ENCODE peak calls at places on chromosome 5, in four cellular contexts. T, C, B and O are unnamed samples.

GRCh38 chr5:176173647-176174046 is 64.6 kb upstream of the SIMC1 start:
- DNase-seq in T (no peak), C (no peak), B (peak), O (no peak)

GRCh38 chr5:66757219-66757833 is 161.1 kb downstream of the MAST4 start:
- DNase-seq in T (peak), C (peak), B (no peak), O (peak)

GRCh38 chr5:155906046-155906445 is 420.9 kb upstream of the SGCD start:
- DNase-seq in T (no peak), C (no peak), B (no peak), O (no peak)

GRCh38 chr5:81721049-81721448 is 29.8 kb downstream of the SSBP2 start:
- DNase-seq in T (no peak), C (no peak), B (no peak), O (no peak)

GRCh38 chr5:68239485-68239884 is 23.9 kb downstream of the PIK3R1 start:
- DNase-seq in T (peak), C (no peak), B (no peak), O (peak)

GRCh38 chr5:149224282-149224681 is 47.4 kb upstream of the AFAP1L1 start:
- DNase-seq in T (no peak), C (no peak), B (no peak), O (no peak)

GRCh38 chr5:164052536-164053090 is 547.2 kb downstream of the MAT2B start:
- DNase-seq in T (no peak), C (no peak), B (no peak), O (no peak)

GRCh38 chr5:77984587-77984986 is 208.4 kb upstream of the TBCA start:
- DNase-seq in T (no peak), C (no peak), B (no peak), O (peak)

GRCh38 chr5:141488591-141489478 is at the start of gene PCDHGC5:
- DNase-seq in T (no peak), C (no peak), B (no peak), O (no peak)

GRCh38 chr5:177472460-177473441 is 683 bp downstream of the DBN1 start:
- DNase-seq in T (peak), C (no peak), B (no peak), O (peak)

GRCh38 chr5:54362434-54362833 is 52.1 kb upstream of the ARL15 start:
- DNase-seq in T (no peak), C (no peak), B (no peak), O (no peak)

GRCh38 chr5:58517192-58517591 is 26.0 kb downstream of the GAPT start:
- DNase-seq in T (no peak), C (no peak), B (no peak), O (no peak)

GRCh38 chr5:14560091-14560595 is 21.4 kb upstream of the OTULINL start:
- DNase-seq in T (no peak), C (no peak), B (no peak), O (no peak)
- TF ChIP-seq FOSL1 in T (no peak), C (no peak), B (no peak), O (no peak)

DNA sequence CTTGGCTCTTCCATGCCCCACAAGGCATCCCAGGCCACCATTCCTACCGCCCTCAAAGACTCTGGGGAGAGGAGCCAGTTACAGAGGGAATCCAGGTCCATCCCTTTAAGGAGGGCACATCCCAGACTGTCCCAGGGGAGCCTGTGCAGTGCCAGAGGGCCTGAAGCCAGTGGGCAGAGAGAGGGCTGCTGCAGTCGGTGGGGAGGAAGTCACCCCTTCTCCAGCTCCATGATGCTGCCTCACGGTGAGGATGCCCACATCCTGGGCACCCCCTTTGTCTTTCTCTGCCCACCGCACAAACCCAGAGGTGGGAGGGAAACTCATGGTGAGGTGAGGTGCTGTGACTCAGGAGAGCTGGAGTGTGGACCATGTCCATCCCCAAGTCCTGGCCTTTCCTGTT is 26.3 kb upstream of the ANKRD33B start:
- DNase-seq in T (no peak), C (no peak), B (no peak), O (no peak)
- TF ChIP-seq FOSL1 in T (no peak), C (no peak), B (no peak), O (no peak)

GRCh38 chr5:94361161-94361560 is 257.2 kb downstream of the KIAA0825 start:
- DNase-seq in T (no peak), C (no peak), B (no peak), O (no peak)

GRCh38 chr5:94360382-94360781 is 258.0 kb downstream of the KIAA0825 start:
- DNase-seq in T (no peak), C (no peak), B (no peak), O (no peak)

GRCh38 chr5:94359880-94360279 is 258.5 kb downstream of the KIAA0825 start:
- DNase-seq in T (no peak), C (no peak), B (no peak), O (no peak)

GRCh38 chr5:94362857-94363256 is 255.5 kb downstream of the KIAA0825 start:
- DNase-seq in T (no peak), C (no peak), B (no peak), O (no peak)

DNA sequence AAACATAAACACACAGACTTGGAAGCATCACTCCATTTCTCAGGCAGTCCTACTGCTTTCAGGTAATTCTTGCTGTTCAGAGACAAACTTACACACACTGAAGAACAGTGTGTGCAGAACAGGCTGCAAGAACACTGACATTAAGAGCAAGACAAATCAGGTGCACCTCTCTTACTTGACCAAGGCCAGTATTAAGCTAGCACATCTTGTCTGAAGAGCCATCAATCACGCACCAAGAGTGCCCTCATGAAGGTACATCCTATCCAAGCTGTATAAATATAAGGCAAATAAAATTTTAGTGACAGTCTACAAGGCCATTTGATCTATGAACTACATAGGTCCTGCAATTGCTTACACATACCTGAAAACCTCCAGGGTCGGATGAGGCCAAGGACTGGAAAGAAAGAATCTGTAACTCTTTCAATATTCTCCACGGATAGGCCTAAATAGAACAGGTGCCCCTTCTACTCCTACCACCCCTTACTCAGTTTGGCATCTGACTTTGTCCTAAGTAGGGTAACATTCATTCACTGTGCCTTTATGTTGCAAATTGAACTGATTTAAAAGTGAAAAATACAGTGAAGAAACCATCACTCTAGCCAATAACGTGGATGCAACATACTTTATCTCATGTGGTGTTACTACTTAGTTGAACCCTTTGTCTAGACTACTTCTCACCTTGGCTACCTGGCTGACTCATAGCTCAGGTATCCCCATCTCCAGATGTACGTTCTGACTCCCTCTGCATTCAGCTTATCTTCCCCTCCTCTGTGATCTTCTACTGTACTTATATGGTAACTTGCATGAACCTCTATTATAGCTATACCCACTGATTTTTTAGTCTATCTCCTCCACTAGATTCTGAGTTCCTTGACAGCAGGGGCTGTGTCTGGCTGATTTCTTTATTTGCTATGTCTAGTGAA is 256.3 kb downstream of the KIAA0825 start:
- DNase-seq in T (no peak), C (no peak), B (no peak), O (no peak)
- TF ChIP-seq FOSL1 in T (no peak), C (no peak), B (no peak), O (no peak)

GRCh38 chr5:170875811-170876210 is 14.0 kb downstream of the RANBP17 start:
- DNase-seq in T (no peak), C (no peak), B (no peak), O (no peak)
- TF ChIP-seq FOSL1 in T (no peak), C (no peak), B (no peak), O (no peak)

DNA sequence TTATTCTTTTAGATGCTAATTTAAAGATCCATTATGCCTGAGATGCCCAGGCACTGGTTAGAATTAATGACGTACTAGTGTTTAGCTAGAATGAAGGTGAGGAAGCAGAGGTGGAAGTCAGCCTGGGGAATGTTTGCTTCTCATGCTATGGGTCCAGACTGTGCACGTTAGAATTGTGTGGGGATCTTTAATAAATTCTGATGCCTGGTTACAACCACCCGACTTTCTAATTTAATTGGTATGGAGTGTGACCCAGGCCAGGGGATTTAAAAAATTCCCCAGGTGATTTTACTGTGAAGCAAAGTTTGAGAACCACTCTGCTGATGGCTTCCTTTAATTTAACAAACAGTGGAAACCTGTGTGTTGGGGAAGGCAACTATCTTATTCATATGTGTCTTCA is 111.1 kb downstream of the DOCK2 start:
- DNase-seq in T (no peak), C (no peak), B (no peak), O (no peak)
- TF ChIP-seq FOSL1 in T (no peak), C (no peak), B (no peak), O (no peak)